ENCODE peak calls at places on chromosomes 7 and 10, in five cellular contexts. T is stromal cell of bone marrow; L is MM.1S; F is activated CD4-positive, alpha-beta T cell treated with anti-CD3 and anti-CD28 coated beads, Interleukin-2, amount 10 ng/mL, durations not matched to agents 7 days and 5 days; Q is DMS79 treated with DMSO at 0.1 percent for 48 hours. D is an unnamed sample.

GRCh38 chr10:110059965-110060364 is 52.2 kb downstream of the ADD3 start:
- DNase-seq in T (no peak), L (no peak), F (no peak), Q (no peak), D (no peak)

GRCh38 chr7:82594665-82595064 is 151.1 kb upstream of the CACNA2D1 start:
- DNase-seq in T (no peak), L (no peak), F (no peak), Q (peak; percentile 73), D (no peak)

GRCh38 chr10:13703997-13704536 is 117.3 kb downstream of the PRPF18 start:
- DNase-seq in T (no peak), L (no peak), F (no peak), Q (no peak), D (no peak)

GRCh38 chr10:49123981-49124920 is 8.9 kb upstream of the VSTM4 start:
- DNase-seq in T (no peak), L (no peak), F (no peak), Q (no peak), D (no peak)

GRCh38 chr10:132311338-132311939 is 3.7 kb upstream of the STK32C start:
- DNase-seq in T (no peak), L (no peak), F (no peak), Q (no peak), D (peak; percentile 51)

GRCh38 chr10:77898323-77899079 is 28.1 kb downstream of the DLG5 start:
- DNase-seq in T (no peak), L (no peak), F (no peak), Q (peak; percentile 69), D (no peak)

GRCh38 chr7:132428247-132428919 is 147.9 kb downstream of the PLXNA4 start:
- DNase-seq in T (no peak), L (no peak), F (no peak), Q (no peak), D (no peak)

GRCh38 chr10:67402620-67403019 is 293.4 kb downstream of the CTNNA3 start:
- DNase-seq in T (no peak), L (no peak), F (no peak), Q (no peak), D (no peak)